ENCODE peak calls at places on chromosomes 16 and 17, in six cellular contexts. U is HCT116, P is H1, S is GM12891, F is body of pancreas, K is ovary. Q is an unnamed sample.
A peak's percentile ranks its signal among the peaks of the same experiment; 100 is the strongest.

GRCh38 chr17:83062011-83062817 is 17.2 kb upstream of the METRNL start:
- DNase-seq in S (no peak), K (no peak), P (no peak), U (no peak), F (no peak), Q (no peak)

GRCh38 chr16:57971848-57972247 is 920 bp upstream of the CNGB1 start:
- DNase-seq in S (no peak), F (no peak), P (no peak), U (no peak), K (no peak), Q (no peak)

GRCh38 chr17:1347681-1348318 is 52.2 kb downstream of the YWHAE start:
- DNase-seq in K (peak; percentile 42), F (peak; percentile 51), U (no peak), S (no peak), P (no peak), Q (no peak)

GRCh38 chr17:50916708-50917417 is 50.7 kb upstream of the TOB1 start:
- DNase-seq in S (no peak), P (no peak), F (no peak), U (no peak), K (no peak), Q (no peak)

GRCh38 chr17:75742337-75742736 is 21.1 kb downstream of the ITGB4 start:
- DNase-seq in P (no peak), K (no peak), U (no peak), F (no peak), S (no peak), Q (no peak)

GRCh38 chr17:65163990-65164495 is 26.9 kb downstream of the RGS9 start:
- DNase-seq in U (peak; percentile 12), S (peak; percentile 27), P (no peak), F (peak; percentile 47), K (no peak), Q (no peak)

GRCh38 chr16:29996773-29997250 is 771 bp downstream of the INO80E start:
- DNase-seq in P (no peak), S (no peak), U (no peak), K (no peak), F (no peak), Q (no peak)

GRCh38 chr17:1422907-1423306 is 22.9 kb upstream of the YWHAE start:
- DNase-seq in P (no peak), K (no peak), S (no peak), F (no peak), U (no peak), Q (no peak)

GRCh38 chr17:35545150-35545549 is 7.7 kb upstream of the SLFN12L start:
- DNase-seq in U (no peak), K (no peak), F (no peak), P (no peak), S (no peak), Q (no peak)

GRCh38 chr16:77863250-77863649 is 74.9 kb downstream of the VAT1L start:
- DNase-seq in F (no peak), S (no peak), P (no peak), U (no peak), K (no peak), Q (no peak)

GRCh38 chr17:81917565-81918332 is at the start of gene SIRT7:
- DNase-seq in P (no peak), K (peak; percentile 71), F (peak; percentile 74), U (peak; percentile 39), S (peak; percentile 100), Q (peak; percentile 100)

GRCh38 chr16:46620265-46621005 is 744 bp downstream of the SHCBP1 start:
- DNase-seq in K (no peak), S (no peak), F (no peak), P (no peak), U (no peak), Q (peak; percentile 34)

GRCh38 chr16:47492428-47493357 is 31.6 kb downstream of the PHKB start:
- DNase-seq in K (no peak), S (no peak), F (peak; percentile 76), U (no peak), P (no peak), Q (peak; percentile 22)

GRCh38 chr16:5605404-5605803 is 507.8 kb upstream of the EEF2KMT start:
- DNase-seq in F (no peak), U (no peak), K (no peak), S (no peak), P (no peak), Q (no peak)

GRCh38 chr17:34367486-34368270 is 4.6 kb upstream of the CCL1 start:
- DNase-seq in S (no peak), P (no peak), U (no peak), F (no peak), K (no peak), Q (no peak)

DNA sequence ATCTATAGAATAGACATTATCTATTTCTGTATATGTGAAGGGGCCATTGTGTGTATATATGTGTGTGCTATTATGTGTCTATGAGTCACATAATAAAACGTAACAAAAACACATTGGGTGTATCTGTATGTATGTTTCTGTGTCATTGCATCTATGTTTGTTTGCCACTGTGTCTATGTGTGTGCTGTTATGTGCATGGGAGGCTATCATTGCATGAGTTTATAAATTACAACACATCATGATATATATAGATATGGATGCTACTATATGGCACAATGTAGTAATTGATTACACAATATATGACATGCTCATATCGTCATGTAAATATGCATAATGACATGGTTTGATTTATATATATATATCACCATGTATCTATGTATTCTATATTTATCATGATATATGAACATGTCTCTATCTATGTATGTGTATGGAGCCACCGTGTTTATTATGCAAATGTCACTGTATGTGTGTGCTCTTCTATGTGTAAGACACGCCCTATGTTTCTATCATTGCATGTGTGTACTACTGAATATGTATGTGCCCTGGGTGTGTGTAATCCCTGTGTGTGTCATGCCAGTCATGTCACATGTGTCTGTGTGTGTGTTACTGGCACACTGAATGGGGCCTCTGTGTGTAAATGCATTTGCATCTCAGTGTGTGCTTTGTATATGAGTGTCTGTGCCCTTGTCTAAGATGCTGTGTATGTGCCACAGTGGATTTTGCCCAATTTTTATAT is 1.4 kb upstream of the TSPOAP1 start:
- DNase-seq in S (no peak), U (no peak), F (no peak), P (no peak), K (no peak), Q (peak; percentile 15)
- TF ChIP-seq POLR2A in S (peak; percentile 93), U (no peak), F (no peak), P (no peak), K (no peak), Q (peak; percentile 90)

GRCh38 chr17:31487648-31488263 is 96.3 kb downstream of the RAB11FIP4 start:
- DNase-seq in P (peak; percentile 86), K (peak; percentile 85), U (peak; percentile 87), S (peak; percentile 99), F (peak; percentile 96), Q (peak; percentile 98)
- TF ChIP-seq POLR2A in P (peak; percentile 84), K (peak; percentile 41), U (peak; percentile 74), S (no peak), F (peak; percentile 97), Q (no peak)

GRCh38 chr17:16439867-16440351 is 24.5 kb downstream of the TRPV2 start:
- DNase-seq in S (no peak), K (no peak), P (no peak), U (no peak), F (peak; percentile 65), Q (no peak)
- TF ChIP-seq POLR2A in S (peak; percentile 17), K (no peak), P (peak; percentile 54), U (no peak), F (peak; percentile 63), Q (peak; percentile 64)

GRCh38 chr17:7252176-7253043 is at the start of gene ELP5:
- DNase-seq in K (peak; percentile 95), U (peak; percentile 92), F (peak; percentile 96), S (peak; percentile 93), P (no peak), Q (peak; percentile 93)
- TF ChIP-seq POLR2A in K (peak; percentile 51), U (peak; percentile 6), F (peak; percentile 80), S (peak; percentile 91), P (peak; percentile 91), Q (peak; percentile 83)